ENCODE peak calls at places on chromosomes 12 and 14, in nine cellular contexts. I is Caco-2, R is fibroblast of lung, Q is transverse colon, N is adrenal gland, L is right atrium auricular region, S is IMR-90, E is mesenchymal stem cell, H is A549. B is an unnamed sample.

GRCh38 chr12:104234926-104235499 is 19.4 kb downstream of the TXNRD1 start:
- DNase-seq in I (no peak), R (no peak), Q (no peak), N (no peak), L (no peak), S (no peak), E (no peak), H (no peak), B (no peak)

GRCh38 chr12:110310754-110311153 is 29.7 kb downstream of the ATP2A2 start:
- DNase-seq in I (no peak), R (no peak), Q (no peak), N (no peak), L (no peak), S (no peak), E (peak; percentile 24), H (no peak), B (no peak)

GRCh38 chr12:23895792-23896218 is 53.7 kb downstream of the SOX5 start:
- DNase-seq in I (no peak), R (peak; percentile 89), Q (no peak), N (no peak), L (no peak), S (no peak), E (no peak), H (no peak), B (no peak)

GRCh38 chr12:11727133-11727664 is 77.7 kb downstream of the ETV6 start:
- DNase-seq in I (no peak), R (no peak), Q (no peak), N (no peak), L (no peak), S (no peak), E (no peak), H (no peak), B (no peak)

GRCh38 chr14:33377596-33378390 is 439.1 kb downstream of the NPAS3 start:
- DNase-seq in I (no peak), R (peak; percentile 28), Q (no peak), N (no peak), L (no peak), S (no peak), E (peak; percentile 17), H (no peak), B (no peak)

GRCh38 chr12:241266-241665 is 21.4 kb downstream of the SLC6A13 start:
- DNase-seq in I (no peak), R (no peak), Q (no peak), N (peak; percentile 4), L (peak; percentile 11), S (no peak), E (no peak), H (no peak), B (no peak)

GRCh38 chr14:105525861-105526780 is at the start of gene TMEM121:
- DNase-seq in I (no peak), R (no peak), Q (peak; percentile 22), N (no peak), L (no peak), S (no peak), E (no peak), H (peak; percentile 47), B (no peak)

GRCh38 chr12:22684526-22685118 is 59.7 kb downstream of the ETNK1 start:
- DNase-seq in I (no peak), R (peak; percentile 41), Q (no peak), N (no peak), L (no peak), S (peak; percentile 59), E (peak; percentile 61), H (no peak), B (no peak)

GRCh38 chr12:118704517-118704916 is 276.8 kb upstream of the SRRM4 start:
- DNase-seq in I (no peak), R (no peak), Q (no peak), N (no peak), L (no peak), S (no peak), E (no peak), H (no peak), B (no peak)

GRCh38 chr14:93952829-93953228 is 23.5 kb downstream of the ASB2 start:
- DNase-seq in I (no peak), R (no peak), Q (no peak), N (no peak), L (no peak), S (no peak), E (no peak), H (no peak), B (no peak)

GRCh38 chr12:46005151-46005797 is 14.9 kb upstream of the SCAF11 start:
- DNase-seq in I (no peak), R (no peak), Q (no peak), N (no peak), L (no peak), S (peak; percentile 34), E (no peak), H (peak; percentile 14), B (no peak)

GRCh38 chr14:33617154-33617553 is 333.7 kb downstream of the EGLN3 start:
- DNase-seq in I (no peak), R (peak; percentile 94), Q (no peak), N (no peak), L (no peak), S (peak; percentile 28), E (peak; percentile 76), H (no peak), B (peak; percentile 20)

GRCh38 chr12:123764109-123764508 is 2.0 kb downstream of the DNAH10 start:
- DNase-seq in I (no peak), R (no peak), Q (no peak), N (no peak), L (no peak), S (no peak), E (no peak), H (no peak), B (no peak)

GRCh38 chr14:104091061-104091926 is 5.8 kb downstream of the ASPG start:
- DNase-seq in I (no peak), R (no peak), Q (peak; percentile 18), N (no peak), L (no peak), S (no peak), E (no peak), H (no peak), B (peak; percentile 85)

GRCh38 chr14:104985675-104986486 is at the start of gene CLBA1:
- DNase-seq in I (peak; percentile 87), R (peak; percentile 86), Q (peak; percentile 91), N (no peak), L (no peak), S (peak; percentile 87), E (peak; percentile 90), H (peak; percentile 93), B (peak; percentile 84)

DNA sequence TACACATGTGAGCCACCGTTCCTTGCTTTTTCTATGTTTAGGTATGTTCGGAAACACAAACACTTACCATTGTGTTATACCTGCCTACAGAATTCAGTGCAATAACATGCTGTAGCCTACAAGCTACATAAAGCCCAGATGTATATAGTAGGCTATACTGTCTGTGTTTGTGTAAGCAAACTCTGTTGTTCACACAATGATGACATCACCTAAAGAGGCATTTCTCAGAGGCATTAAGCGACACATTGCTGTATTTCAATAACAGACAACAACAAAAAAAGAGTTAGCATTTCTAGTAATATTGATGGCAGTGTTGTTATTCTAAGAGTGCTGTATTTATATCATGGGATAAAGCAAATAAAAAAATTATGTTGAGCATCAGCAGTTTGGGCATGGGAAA is 70.2 kb downstream of the MED13L start:
- DNase-seq in I (no peak), R (no peak), Q (no peak), N (no peak), L (no peak), S (no peak), E (no peak), H (no peak), B (no peak)
- H3K4me1 ChIP-seq in I (no peaks in the 10 kb centered on the region), R (peaks cover 4% of the 10 kb centered on the region), Q (peaks cover 3% of the 10 kb centered on the region), N (peaks cover 27% of the 10 kb centered on the region), L (peaks cover 12% of the 10 kb centered on the region), S (peaks cover 10% of the 10 kb centered on the region), E (no peaks in the 10 kb centered on the region), H (peaks cover 17% of the 10 kb centered on the region), B (peaks cover 8% of the 10 kb centered on the region)

GRCh38 chr14:30874120-30874998 is at the start of gene COCH:
- DNase-seq in I (peak; percentile 69), R (peak; percentile 18), Q (peak; percentile 54), N (no peak), L (no peak), S (no peak), E (no peak), H (peak; percentile 74), B (no peak)

GRCh38 chr14:30875788-30876053 is 1.4 kb downstream of the COCH start:
- DNase-seq in I (no peak), R (no peak), Q (no peak), N (no peak), L (no peak), S (no peak), E (no peak), H (no peak), B (no peak)

GRCh38 chr14:30876692-30877091 is 2.3 kb downstream of the COCH start:
- DNase-seq in I (no peak), R (no peak), Q (no peak), N (no peak), L (no peak), S (no peak), E (no peak), H (no peak), B (no peak)

GRCh38 chr14:30873308-30874119 is 845 bp upstream of the COCH start:
- DNase-seq in I (peak; percentile 34), R (no peak), Q (no peak), N (no peak), L (no peak), S (no peak), E (no peak), H (no peak), B (no peak)

DNA sequence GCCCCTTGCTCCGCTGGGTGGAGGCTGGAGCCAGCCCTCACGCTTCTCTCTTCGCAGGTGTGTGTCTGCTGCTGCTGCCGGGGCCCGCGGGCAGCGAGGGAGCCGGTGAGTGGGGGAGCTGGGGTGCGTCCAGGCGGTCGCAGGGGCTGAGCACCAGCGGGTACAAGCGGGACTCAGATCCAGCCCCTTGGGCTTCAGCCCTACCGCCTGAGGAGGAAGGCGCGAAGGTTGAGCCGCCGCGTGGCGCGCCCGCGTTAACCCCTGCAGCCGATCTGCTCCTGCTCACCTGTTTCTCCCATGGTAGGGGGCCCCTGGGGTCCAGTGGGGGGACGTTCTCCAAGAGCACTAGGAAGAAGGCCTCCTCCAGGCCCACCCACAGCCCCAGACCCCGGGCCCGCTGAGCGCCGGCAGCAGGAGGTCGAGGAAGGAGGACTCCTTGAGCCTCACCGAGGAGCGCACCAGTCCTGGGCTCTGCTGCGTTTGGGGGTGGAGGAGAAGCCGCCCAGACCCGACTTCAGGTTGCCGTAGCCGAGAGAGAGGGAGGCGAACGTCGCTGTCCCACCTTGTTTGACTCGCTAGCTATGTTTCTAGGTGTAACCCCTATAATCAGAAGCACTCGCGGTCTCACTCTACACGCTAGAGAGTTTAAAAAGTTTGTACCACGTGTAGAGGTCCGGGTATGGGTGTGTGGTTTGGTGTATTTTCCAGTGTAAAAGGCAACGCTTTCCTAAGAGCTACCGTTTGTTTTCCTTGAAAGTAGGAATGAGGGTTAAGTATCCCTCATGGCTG is 834 bp downstream of the COCH start:
- DNase-seq in I (peak; percentile 39), R (no peak), Q (peak; percentile 10), N (no peak), L (no peak), S (no peak), E (peak; percentile 11), H (no peak), B (no peak)
- H3K4me3 ChIP-seq in I (peak overlapping the region; percentile 90), R (no peak overlapping the region), Q (peak overlapping the region; percentile 42), N (peak overlapping the region; percentile 33), L (peak overlapping the region; percentile 41), S (peak overlapping the region; percentile 38), E (peak overlapping the region; percentile 56), H (peak overlapping the region; percentile 86), B (no peak overlapping the region)

GRCh38 chr14:61196034-61196433 is 85.1 kb downstream of the TMEM30B start:
- DNase-seq in I (no peak), R (no peak), Q (no peak), N (no peak), L (no peak), S (no peak), E (no peak), H (no peak), B (no peak)
- H3K4me1 ChIP-seq in I (no peaks in the 10 kb centered on the region), R (peaks cover 8% of the 10 kb centered on the region), Q (no peaks in the 10 kb centered on the region), N (no peaks in the 10 kb centered on the region), L (no peaks in the 10 kb centered on the region), S (peaks cover 9% of the 10 kb centered on the region), E (peaks cover 1% of the 10 kb centered on the region), H (peaks cover 6% of the 10 kb centered on the region), B (peaks cover 28% of the 10 kb centered on the region)

GRCh38 chr14:22305563-22306127 is 283.4 kb downstream of the DAD1 start:
- DNase-seq in I (no peak), R (no peak), Q (no peak), N (no peak), L (no peak), S (peak; percentile 33), E (no peak), H (no peak), B (no peak)
- H3K4me3 ChIP-seq in I (no peak overlapping the region), R (no peak overlapping the region), Q (no peak overlapping the region), N (no peak overlapping the region), L (no peak overlapping the region), S (no peak overlapping the region), E (no peak overlapping the region), H (no peak overlapping the region), B (no peak overlapping the region)